ENCODE peak calls at places on chromosomes 13 and 19, in eight cellular contexts. One of them, this sample, is unnamed. For H3K27me3, the result is how much of the 10 kb centered on the place peaks cover.

GRCh38 chr13:20825476-20825875 is 51.7 kb upstream of the EEF1AKMT1 start:
- DNase-seq in suprapubic skin: no peak
- DNase-seq in stomach: no peak
- DNase-seq in GM12878: no peak
- DNase-seq in upper lobe of left lung: no peak
- DNase-seq in ovary: no peak
- DNase-seq in HepG2: no peak
- DNase-seq in K562: no peak
- DNase-seq in this sample: no peak

GRCh38 chr19:10339380-10339960 is at the start of gene ICAM3:
- DNase-seq in suprapubic skin: no peak
- DNase-seq in stomach: peak
- DNase-seq in GM12878: peak
- DNase-seq in upper lobe of left lung: peak
- DNase-seq in ovary: no peak
- DNase-seq in HepG2: no peak
- DNase-seq in K562: no peak
- DNase-seq in this sample: no peak

GRCh38 chr19:31595521-31595920 is 246.3 kb upstream of the TSHZ3 start:
- DNase-seq in suprapubic skin: no peak
- DNase-seq in stomach: no peak
- DNase-seq in GM12878: no peak
- DNase-seq in upper lobe of left lung: no peak
- DNase-seq in ovary: no peak
- DNase-seq in HepG2: no peak
- DNase-seq in K562: no peak
- DNase-seq in this sample: no peak

GRCh38 chr19:39199025-39199424 is 2.3 kb downstream of the NCCRP1 start:
- DNase-seq in suprapubic skin: no peak
- DNase-seq in stomach: peak
- DNase-seq in GM12878: no peak
- DNase-seq in upper lobe of left lung: no peak
- DNase-seq in ovary: peak
- DNase-seq in HepG2: peak
- DNase-seq in K562: no peak
- DNase-seq in this sample: no peak

GRCh38 chr19:5585461-5586299 is 17.9 kb upstream of the TINCR start:
- DNase-seq in suprapubic skin: no peak
- DNase-seq in stomach: no peak
- DNase-seq in GM12878: no peak
- DNase-seq in upper lobe of left lung: no peak
- DNase-seq in ovary: no peak
- DNase-seq in HepG2: no peak
- DNase-seq in K562: peak
- DNase-seq in this sample: no peak

GRCh38 chr19:3276341-3276799 is 51.9 kb downstream of the CELF5 start:
- DNase-seq in suprapubic skin: no peak
- DNase-seq in stomach: peak
- DNase-seq in GM12878: no peak
- DNase-seq in upper lobe of left lung: peak
- DNase-seq in ovary: no peak
- DNase-seq in HepG2: peak
- DNase-seq in K562: peak
- DNase-seq in this sample: no peak

GRCh38 chr13:49516467-49516866 is 20.7 kb downstream of the PHF11 start:
- DNase-seq in suprapubic skin: no peak
- DNase-seq in stomach: no peak
- DNase-seq in GM12878: no peak
- DNase-seq in upper lobe of left lung: no peak
- DNase-seq in ovary: peak
- DNase-seq in HepG2: no peak
- DNase-seq in K562: no peak
- DNase-seq in this sample: no peak

GRCh38 chr13:90107658-90108057 is 1239.8 kb upstream of the MIR17HG start:
- DNase-seq in suprapubic skin: no peak
- DNase-seq in stomach: no peak
- DNase-seq in GM12878: no peak
- DNase-seq in upper lobe of left lung: no peak
- DNase-seq in ovary: no peak
- DNase-seq in HepG2: no peak
- DNase-seq in K562: no peak
- DNase-seq in this sample: no peak

GRCh38 chr19:19860756-19861390 is 4.8 kb upstream of the ZNF253 start:
- DNase-seq in suprapubic skin: no peak
- DNase-seq in stomach: no peak
- DNase-seq in GM12878: no peak
- DNase-seq in upper lobe of left lung: peak
- DNase-seq in ovary: no peak
- DNase-seq in HepG2: no peak
- DNase-seq in K562: peak
- DNase-seq in this sample: no peak

GRCh38 chr19:18526316-18526715 is 4.4 kb upstream of the ELL start:
- DNase-seq in suprapubic skin: no peak
- DNase-seq in stomach: no peak
- DNase-seq in GM12878: no peak
- DNase-seq in upper lobe of left lung: no peak
- DNase-seq in ovary: no peak
- DNase-seq in HepG2: no peak
- DNase-seq in K562: no peak
- DNase-seq in this sample: no peak

GRCh38 chr19:30556230-30556711 is 184.1 kb downstream of the ZNF536 start:
- DNase-seq in suprapubic skin: no peak
- DNase-seq in stomach: no peak
- DNase-seq in GM12878: no peak
- DNase-seq in upper lobe of left lung: no peak
- DNase-seq in ovary: no peak
- DNase-seq in HepG2: no peak
- DNase-seq in K562: no peak
- DNase-seq in this sample: no peak

GRCh38 chr19:51461723-51462161 is 3.5 kb upstream of the SIGLEC8 start:
- DNase-seq in suprapubic skin: peak
- DNase-seq in stomach: peak
- DNase-seq in GM12878: no peak
- DNase-seq in upper lobe of left lung: no peak
- DNase-seq in ovary: no peak
- DNase-seq in HepG2: no peak
- DNase-seq in K562: no peak
- DNase-seq in this sample: no peak

GRCh38 chr13:29884671-29885424 is 34.4 kb upstream of the UBL3 start:
- DNase-seq in suprapubic skin: no peak
- DNase-seq in stomach: no peak
- DNase-seq in GM12878: no peak
- DNase-seq in upper lobe of left lung: no peak
- DNase-seq in ovary: no peak
- DNase-seq in HepG2: peak
- DNase-seq in K562: no peak
- DNase-seq in this sample: no peak

GRCh38 chr19:3849092-3849491 is 19.7 kb downstream of the ZFR2 start:
- DNase-seq in suprapubic skin: no peak
- DNase-seq in stomach: peak
- DNase-seq in GM12878: no peak
- DNase-seq in upper lobe of left lung: no peak
- DNase-seq in ovary: no peak
- DNase-seq in HepG2: peak
- DNase-seq in K562: peak
- DNase-seq in this sample: no peak

GRCh38 chr13:102597029-102598015 is 536 bp downstream of the TPP2 start:
- DNase-seq in suprapubic skin: peak
- DNase-seq in stomach: no peak
- DNase-seq in GM12878: no peak
- DNase-seq in upper lobe of left lung: peak
- DNase-seq in ovary: peak
- DNase-seq in HepG2: no peak
- DNase-seq in K562: peak
- DNase-seq in this sample: no peak

GRCh38 chr19:11530432-11530831 is 1.5 kb upstream of the ECSIT start:
- DNase-seq in suprapubic skin: no peak
- DNase-seq in stomach: peak
- DNase-seq in GM12878: no peak
- DNase-seq in upper lobe of left lung: peak
- DNase-seq in ovary: peak
- DNase-seq in HepG2: peak
- DNase-seq in K562: peak
- DNase-seq in this sample: peak

GRCh38 chr13:27573265-27573664 is 47.1 kb downstream of the LNX2 start:
- DNase-seq in suprapubic skin: no peak
- DNase-seq in stomach: no peak
- DNase-seq in GM12878: no peak
- DNase-seq in upper lobe of left lung: no peak
- DNase-seq in ovary: no peak
- DNase-seq in HepG2: peak
- DNase-seq in K562: no peak
- DNase-seq in this sample: no peak

GRCh38 chr19:5058456-5059190 is 89.7 kb downstream of the KDM4B start:
- DNase-seq in suprapubic skin: no peak
- DNase-seq in stomach: no peak
- DNase-seq in GM12878: no peak
- DNase-seq in upper lobe of left lung: peak
- DNase-seq in ovary: no peak
- DNase-seq in HepG2: no peak
- DNase-seq in K562: no peak
- DNase-seq in this sample: no peak

GRCh38 chr13:107124129-107124718 is 556.3 kb upstream of the ARGLU1 start:
- DNase-seq in suprapubic skin: no peak
- DNase-seq in stomach: no peak
- DNase-seq in GM12878: no peak
- DNase-seq in upper lobe of left lung: no peak
- DNase-seq in ovary: no peak
- DNase-seq in HepG2: peak
- DNase-seq in K562: no peak
- DNase-seq in this sample: no peak

GRCh38 chr19:3842948-3843347 is 25.9 kb downstream of the ZFR2 start:
- DNase-seq in suprapubic skin: no peak
- DNase-seq in stomach: no peak
- DNase-seq in GM12878: no peak
- DNase-seq in upper lobe of left lung: no peak
- DNase-seq in ovary: no peak
- DNase-seq in HepG2: no peak
- DNase-seq in K562: peak
- DNase-seq in this sample: no peak

GRCh38 chr13:39663958-39664357 is 8.5 kb downstream of the COG6 start:
- DNase-seq in suprapubic skin: no peak
- DNase-seq in stomach: no peak
- DNase-seq in GM12878: no peak
- DNase-seq in upper lobe of left lung: no peak
- DNase-seq in ovary: no peak
- DNase-seq in HepG2: no peak
- DNase-seq in K562: no peak
- DNase-seq in this sample: no peak
- H3K27me3 ChIP-seq in suprapubic skin: under half
- H3K27me3 ChIP-seq in stomach: under half
- H3K27me3 ChIP-seq in GM12878: under half
- H3K27me3 ChIP-seq in upper lobe of left lung: under half
- H3K27me3 ChIP-seq in ovary: under half
- H3K27me3 ChIP-seq in HepG2: under half
- H3K27me3 ChIP-seq in K562: under half
- H3K27me3 ChIP-seq in this sample: under half

GRCh38 chr19:36962346-36962745 is 46.2 kb downstream of the ZNF568 start:
- DNase-seq in suprapubic skin: no peak
- DNase-seq in stomach: no peak
- DNase-seq in GM12878: no peak
- DNase-seq in upper lobe of left lung: no peak
- DNase-seq in ovary: no peak
- DNase-seq in HepG2: no peak
- DNase-seq in K562: no peak
- DNase-seq in this sample: no peak

DNA sequence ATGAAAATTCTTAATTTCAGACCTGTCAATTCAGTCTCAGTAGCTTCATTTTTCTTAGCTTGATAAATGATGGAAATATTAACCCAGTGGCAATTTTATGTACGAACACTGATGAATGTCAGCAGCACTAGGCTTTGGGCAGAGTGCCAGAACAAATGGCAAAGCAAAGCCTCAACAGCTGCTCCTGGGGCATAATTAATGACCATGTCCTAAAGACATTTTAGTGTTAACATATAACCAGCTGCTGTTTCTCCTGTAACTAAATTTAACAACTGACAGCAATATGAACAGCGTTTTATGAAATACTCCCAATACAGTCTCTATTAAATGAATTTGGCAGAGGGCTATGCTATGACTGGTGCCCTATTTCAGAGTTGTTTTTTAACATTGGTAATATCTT is 47.1 kb downstream of the ZNF568 start:
- DNase-seq in suprapubic skin: no peak
- DNase-seq in stomach: no peak
- DNase-seq in GM12878: no peak
- DNase-seq in upper lobe of left lung: no peak
- DNase-seq in ovary: no peak
- DNase-seq in HepG2: no peak
- DNase-seq in K562: no peak
- DNase-seq in this sample: no peak
- H3K27ac ChIP-seq in suprapubic skin: no peak
- H3K27ac ChIP-seq in stomach: no peak
- H3K27ac ChIP-seq in GM12878: no peak
- H3K27ac ChIP-seq in upper lobe of left lung: no peak
- H3K27ac ChIP-seq in ovary: no peak
- H3K27ac ChIP-seq in HepG2: no peak
- H3K27ac ChIP-seq in K562: no peak
- H3K27ac ChIP-seq in this sample: no peak

GRCh38 chr19:1245468-1245867 is 2.9 kb upstream of the MIDN start:
- DNase-seq in suprapubic skin: no peak
- DNase-seq in stomach: no peak
- DNase-seq in GM12878: no peak
- DNase-seq in upper lobe of left lung: peak
- DNase-seq in ovary: peak
- DNase-seq in HepG2: no peak
- DNase-seq in K562: no peak
- DNase-seq in this sample: no peak

GRCh38 chr19:1243768-1244692 is 2.5 kb downstream of the ATP5F1D start:
- DNase-seq in suprapubic skin: peak
- DNase-seq in stomach: peak
- DNase-seq in GM12878: no peak
- DNase-seq in upper lobe of left lung: peak
- DNase-seq in ovary: peak
- DNase-seq in HepG2: peak
- DNase-seq in K562: peak
- DNase-seq in this sample: peak

GRCh38 chr19:1244693-1245451 is 3.3 kb downstream of the ATP5F1D start:
- DNase-seq in suprapubic skin: no peak
- DNase-seq in stomach: peak
- DNase-seq in GM12878: no peak
- DNase-seq in upper lobe of left lung: peak
- DNase-seq in ovary: peak
- DNase-seq in HepG2: peak
- DNase-seq in K562: no peak
- DNase-seq in this sample: no peak

GRCh38 chr19:1247747-1248453 is 483 bp upstream of the MIDN start:
- DNase-seq in suprapubic skin: no peak
- DNase-seq in stomach: peak
- DNase-seq in GM12878: no peak
- DNase-seq in upper lobe of left lung: peak
- DNase-seq in ovary: peak
- DNase-seq in HepG2: peak
- DNase-seq in K562: peak
- DNase-seq in this sample: no peak

GRCh38 chr19:1245884-1246816 is 2.2 kb upstream of the MIDN start:
- DNase-seq in suprapubic skin: no peak
- DNase-seq in stomach: peak
- DNase-seq in GM12878: no peak
- DNase-seq in upper lobe of left lung: peak
- DNase-seq in ovary: peak
- DNase-seq in HepG2: peak
- DNase-seq in K562: no peak
- DNase-seq in this sample: no peak
- TF ChIP-seq EP300 in suprapubic skin: peak
- TF ChIP-seq EP300 in stomach: peak
- TF ChIP-seq EP300 in GM12878: no peak
- TF ChIP-seq EP300 in upper lobe of left lung: peak
- TF ChIP-seq EP300 in ovary: no peak
- TF ChIP-seq EP300 in HepG2: peak
- TF ChIP-seq EP300 in K562: no peak
- TF ChIP-seq EP300 in this sample: peak

GRCh38 chr13:54174001-54174400 is 1145.4 kb downstream of the OLFM4 start:
- DNase-seq in suprapubic skin: no peak
- DNase-seq in stomach: no peak
- DNase-seq in GM12878: no peak
- DNase-seq in upper lobe of left lung: no peak
- DNase-seq in ovary: no peak
- DNase-seq in HepG2: no peak
- DNase-seq in K562: no peak
- DNase-seq in this sample: no peak
- H3K27me3 ChIP-seq in suprapubic skin: under half
- H3K27me3 ChIP-seq in stomach: under half
- H3K27me3 ChIP-seq in GM12878: under half
- H3K27me3 ChIP-seq in upper lobe of left lung: under half
- H3K27me3 ChIP-seq in ovary: under half
- H3K27me3 ChIP-seq in HepG2: under half
- H3K27me3 ChIP-seq in K562: under half
- H3K27me3 ChIP-seq in this sample: under half